ENCODE peak calls at places on chromosome 1, in five cellular contexts. One of them, this sample, is unnamed.

GRCh38 chr1:199308349-199308846 is 669.6 kb downstream of the PTPRC start:
- DNase-seq in AG08395: no peak
- DNase-seq in right atrium auricular region: no peak
- DNase-seq in stimulated activated CD4-positive, alpha-beta T cell treated with anti-CD3 and anti-CD28 coated beads, TNF-alpha, amount 100 ng/mL, for 4 hours: no peak
- DNase-seq in stimulated activated naive CD4-positive, alpha-beta T cell: no peak
- DNase-seq in this sample: no peak

GRCh38 chr1:90817399-90817798 is 100.3 kb upstream of the BARHL2 start:
- DNase-seq in AG08395: no peak
- DNase-seq in stimulated activated naive CD4-positive, alpha-beta T cell: no peak
- DNase-seq in stimulated activated CD4-positive, alpha-beta T cell treated with anti-CD3 and anti-CD28 coated beads, TNF-alpha, amount 100 ng/mL, for 4 hours: no peak
- DNase-seq in right atrium auricular region: no peak
- DNase-seq in this sample: no peak

GRCh38 chr1:176754663-176755062 is 291.7 kb downstream of the PAPPA2 start:
- DNase-seq in stimulated activated naive CD4-positive, alpha-beta T cell: no peak
- DNase-seq in AG08395: no peak
- DNase-seq in right atrium auricular region: no peak
- DNase-seq in stimulated activated CD4-positive, alpha-beta T cell treated with anti-CD3 and anti-CD28 coated beads, TNF-alpha, amount 100 ng/mL, for 4 hours: no peak
- DNase-seq in this sample: no peak

GRCh38 chr1:99180343-99180808 is 83.9 kb upstream of the PLPPR4 start:
- DNase-seq in right atrium auricular region: peak
- DNase-seq in stimulated activated naive CD4-positive, alpha-beta T cell: peak
- DNase-seq in stimulated activated CD4-positive, alpha-beta T cell treated with anti-CD3 and anti-CD28 coated beads, TNF-alpha, amount 100 ng/mL, for 4 hours: peak
- DNase-seq in AG08395: peak
- DNase-seq in this sample: peak

GRCh38 chr1:36309397-36309796 is 3.2 kb downstream of the SH3D21 start:
- DNase-seq in stimulated activated naive CD4-positive, alpha-beta T cell: no peak
- DNase-seq in AG08395: no peak
- DNase-seq in stimulated activated CD4-positive, alpha-beta T cell treated with anti-CD3 and anti-CD28 coated beads, TNF-alpha, amount 100 ng/mL, for 4 hours: no peak
- DNase-seq in right atrium auricular region: no peak
- DNase-seq in this sample: no peak

GRCh38 chr1:239389703-239390102 is 3.3 kb downstream of the CHRM3 start:
- DNase-seq in stimulated activated naive CD4-positive, alpha-beta T cell: no peak
- DNase-seq in AG08395: no peak
- DNase-seq in right atrium auricular region: no peak
- DNase-seq in stimulated activated CD4-positive, alpha-beta T cell treated with anti-CD3 and anti-CD28 coated beads, TNF-alpha, amount 100 ng/mL, for 4 hours: no peak
- DNase-seq in this sample: no peak

GRCh38 chr1:25118554-25118953 is 113.7 kb downstream of the SYF2 start:
- DNase-seq in right atrium auricular region: no peak
- DNase-seq in stimulated activated CD4-positive, alpha-beta T cell treated with anti-CD3 and anti-CD28 coated beads, TNF-alpha, amount 100 ng/mL, for 4 hours: no peak
- DNase-seq in AG08395: no peak
- DNase-seq in stimulated activated naive CD4-positive, alpha-beta T cell: no peak
- DNase-seq in this sample: no peak

GRCh38 chr1:32960819-32961355 is 3.7 kb downstream of the RNF19B start:
- DNase-seq in stimulated activated naive CD4-positive, alpha-beta T cell: no peak
- DNase-seq in AG08395: no peak
- DNase-seq in stimulated activated CD4-positive, alpha-beta T cell treated with anti-CD3 and anti-CD28 coated beads, TNF-alpha, amount 100 ng/mL, for 4 hours: no peak
- DNase-seq in right atrium auricular region: no peak
- DNase-seq in this sample: no peak

GRCh38 chr1:59759156-59759925 is 55.4 kb upstream of the HOOK1 start:
- DNase-seq in stimulated activated CD4-positive, alpha-beta T cell treated with anti-CD3 and anti-CD28 coated beads, TNF-alpha, amount 100 ng/mL, for 4 hours: peak
- DNase-seq in right atrium auricular region: peak
- DNase-seq in AG08395: peak
- DNase-seq in stimulated activated naive CD4-positive, alpha-beta T cell: peak
- DNase-seq in this sample: no peak

GRCh38 chr1:100622966-100623762 is 85.2 kb downstream of the GPR88 start:
- DNase-seq in AG08395: no peak
- DNase-seq in stimulated activated CD4-positive, alpha-beta T cell treated with anti-CD3 and anti-CD28 coated beads, TNF-alpha, amount 100 ng/mL, for 4 hours: no peak
- DNase-seq in right atrium auricular region: no peak
- DNase-seq in stimulated activated naive CD4-positive, alpha-beta T cell: no peak
- DNase-seq in this sample: no peak

GRCh38 chr1:14438127-14438769 is 160.2 kb upstream of the KAZN start:
- DNase-seq in right atrium auricular region: no peak
- DNase-seq in stimulated activated naive CD4-positive, alpha-beta T cell: no peak
- DNase-seq in AG08395: no peak
- DNase-seq in stimulated activated CD4-positive, alpha-beta T cell treated with anti-CD3 and anti-CD28 coated beads, TNF-alpha, amount 100 ng/mL, for 4 hours: no peak
- DNase-seq in this sample: no peak

GRCh38 chr1:154716614-154717372 is 108.8 kb upstream of the ADAR start:
- DNase-seq in stimulated activated CD4-positive, alpha-beta T cell treated with anti-CD3 and anti-CD28 coated beads, TNF-alpha, amount 100 ng/mL, for 4 hours: no peak
- DNase-seq in AG08395: no peak
- DNase-seq in right atrium auricular region: no peak
- DNase-seq in stimulated activated naive CD4-positive, alpha-beta T cell: no peak
- DNase-seq in this sample: no peak

GRCh38 chr1:204359474-204360255 is at the start of gene PLEKHA6:
- DNase-seq in AG08395: peak
- DNase-seq in stimulated activated CD4-positive, alpha-beta T cell treated with anti-CD3 and anti-CD28 coated beads, TNF-alpha, amount 100 ng/mL, for 4 hours: no peak
- DNase-seq in stimulated activated naive CD4-positive, alpha-beta T cell: no peak
- DNase-seq in right atrium auricular region: no peak
- DNase-seq in this sample: no peak

GRCh38 chr1:45615885-45616284 is 8.0 kb downstream of the CCDC17 start:
- DNase-seq in stimulated activated naive CD4-positive, alpha-beta T cell: no peak
- DNase-seq in AG08395: no peak
- DNase-seq in stimulated activated CD4-positive, alpha-beta T cell treated with anti-CD3 and anti-CD28 coated beads, TNF-alpha, amount 100 ng/mL, for 4 hours: no peak
- DNase-seq in right atrium auricular region: no peak
- DNase-seq in this sample: no peak

GRCh38 chr1:158002630-158003408 is 9.4 kb downstream of the KIRREL1 start:
- DNase-seq in AG08395: peak
- DNase-seq in stimulated activated naive CD4-positive, alpha-beta T cell: no peak
- DNase-seq in right atrium auricular region: no peak
- DNase-seq in stimulated activated CD4-positive, alpha-beta T cell treated with anti-CD3 and anti-CD28 coated beads, TNF-alpha, amount 100 ng/mL, for 4 hours: no peak
- DNase-seq in this sample: no peak

GRCh38 chr1:199855580-199855979 is 171.9 kb upstream of the NR5A2 start:
- DNase-seq in stimulated activated naive CD4-positive, alpha-beta T cell: no peak
- DNase-seq in right atrium auricular region: no peak
- DNase-seq in stimulated activated CD4-positive, alpha-beta T cell treated with anti-CD3 and anti-CD28 coated beads, TNF-alpha, amount 100 ng/mL, for 4 hours: no peak
- DNase-seq in AG08395: peak
- DNase-seq in this sample: no peak